ENCODE peak calls at places on chromosomes 1 and 21, in five cellular contexts. One of them, this sample, is unnamed.

GRCh38 chr1:53107570-53108322 is 34.7 kb downstream of the SLC1A7 start:
- DNase-seq in effector memory CD4-positive, alpha-beta T cell: no peak
- DNase-seq in NCI-H2081: peak
- DNase-seq in AG04450: peak
- DNase-seq in thoracic aorta: no peak
- DNase-seq in this sample: no peak

GRCh38 chr1:44787506-44787905 is 464 bp downstream of the BEST4 start:
- DNase-seq in effector memory CD4-positive, alpha-beta T cell: no peak
- DNase-seq in NCI-H2081: no peak
- DNase-seq in AG04450: no peak
- DNase-seq in thoracic aorta: no peak
- DNase-seq in this sample: no peak

GRCh38 chr21:42942244-42942643 is 16.8 kb upstream of the ERVH48-1 start:
- DNase-seq in effector memory CD4-positive, alpha-beta T cell: no peak
- DNase-seq in NCI-H2081: no peak
- DNase-seq in AG04450: no peak
- DNase-seq in thoracic aorta: no peak
- DNase-seq in this sample: no peak

GRCh38 chr1:227886993-227887696 is 60.6 kb downstream of the WNT9A start:
- DNase-seq in effector memory CD4-positive, alpha-beta T cell: no peak
- DNase-seq in NCI-H2081: no peak
- DNase-seq in AG04450: peak
- DNase-seq in thoracic aorta: no peak
- DNase-seq in this sample: peak

GRCh38 chr1:96416111-96416595 is 305.4 kb upstream of the PTBP2 start:
- DNase-seq in effector memory CD4-positive, alpha-beta T cell: no peak
- DNase-seq in NCI-H2081: no peak
- DNase-seq in AG04450: peak
- DNase-seq in thoracic aorta: peak
- DNase-seq in this sample: no peak

GRCh38 chr1:19400189-19400588 is 85.2 kb downstream of the CAPZB start:
- DNase-seq in effector memory CD4-positive, alpha-beta T cell: no peak
- DNase-seq in NCI-H2081: no peak
- DNase-seq in AG04450: no peak
- DNase-seq in thoracic aorta: peak
- DNase-seq in this sample: no peak

GRCh38 chr1:28280961-28281360 is 21.6 kb downstream of the SESN2 start:
- DNase-seq in effector memory CD4-positive, alpha-beta T cell: no peak
- DNase-seq in NCI-H2081: no peak
- DNase-seq in AG04450: no peak
- DNase-seq in thoracic aorta: no peak
- DNase-seq in this sample: no peak

GRCh38 chr1:85047144-85047471 is 1.2 kb downstream of the MCOLN3 start:
- DNase-seq in effector memory CD4-positive, alpha-beta T cell: no peak
- DNase-seq in NCI-H2081: no peak
- DNase-seq in AG04450: no peak
- DNase-seq in thoracic aorta: no peak
- DNase-seq in this sample: no peak

GRCh38 chr1:26574018-26574417 is 44.5 kb downstream of the RPS6KA1 start:
- DNase-seq in effector memory CD4-positive, alpha-beta T cell: no peak
- DNase-seq in NCI-H2081: no peak
- DNase-seq in AG04450: no peak
- DNase-seq in thoracic aorta: no peak
- DNase-seq in this sample: no peak

GRCh38 chr1:244212792-244213475 is 161.9 kb downstream of the ZBTB18 start:
- DNase-seq in effector memory CD4-positive, alpha-beta T cell: no peak
- DNase-seq in NCI-H2081: no peak
- DNase-seq in AG04450: no peak
- DNase-seq in thoracic aorta: no peak
- DNase-seq in this sample: no peak

GRCh38 chr1:221602866-221603265 is 139.0 kb downstream of the DUSP10 start:
- DNase-seq in effector memory CD4-positive, alpha-beta T cell: no peak
- DNase-seq in NCI-H2081: no peak
- DNase-seq in AG04450: no peak
- DNase-seq in thoracic aorta: no peak
- DNase-seq in this sample: no peak

GRCh38 chr21:35578831-35579470 is 481.4 kb downstream of the SETD4 start:
- DNase-seq in effector memory CD4-positive, alpha-beta T cell: no peak
- DNase-seq in NCI-H2081: no peak
- DNase-seq in AG04450: no peak
- DNase-seq in thoracic aorta: no peak
- DNase-seq in this sample: no peak

GRCh38 chr1:229037806-229038405 is 233.0 kb upstream of the RAB4A start:
- DNase-seq in effector memory CD4-positive, alpha-beta T cell: no peak
- DNase-seq in NCI-H2081: no peak
- DNase-seq in AG04450: no peak
- DNase-seq in thoracic aorta: no peak
- DNase-seq in this sample: no peak

GRCh38 chr1:20640183-20640597 is 6.9 kb downstream of the PINK1 start:
- DNase-seq in effector memory CD4-positive, alpha-beta T cell: peak
- DNase-seq in NCI-H2081: peak
- DNase-seq in AG04450: no peak
- DNase-seq in thoracic aorta: no peak
- DNase-seq in this sample: peak

GRCh38 chr21:21003701-21004100 is 5.5 kb downstream of the NCAM2 start:
- DNase-seq in effector memory CD4-positive, alpha-beta T cell: no peak
- DNase-seq in NCI-H2081: peak
- DNase-seq in AG04450: no peak
- DNase-seq in thoracic aorta: no peak
- DNase-seq in this sample: peak

GRCh38 chr1:15062479-15063099 is 91.0 kb upstream of the TMEM51 start:
- DNase-seq in effector memory CD4-positive, alpha-beta T cell: no peak
- DNase-seq in NCI-H2081: no peak
- DNase-seq in AG04450: no peak
- DNase-seq in thoracic aorta: no peak
- DNase-seq in this sample: peak

GRCh38 chr1:30816211-30817082 is 58.9 kb upstream of the LAPTM5 start:
- DNase-seq in effector memory CD4-positive, alpha-beta T cell: no peak
- DNase-seq in NCI-H2081: no peak
- DNase-seq in AG04450: peak
- DNase-seq in thoracic aorta: no peak
- DNase-seq in this sample: peak

GRCh38 chr1:198880818-198881597 is 242.2 kb downstream of the PTPRC start:
- DNase-seq in effector memory CD4-positive, alpha-beta T cell: no peak
- DNase-seq in NCI-H2081: no peak
- DNase-seq in AG04450: peak
- DNase-seq in thoracic aorta: no peak
- DNase-seq in this sample: no peak

GRCh38 chr1:86155807-86156561 is 588 bp downstream of the COL24A1 start:
- DNase-seq in effector memory CD4-positive, alpha-beta T cell: no peak
- DNase-seq in NCI-H2081: no peak
- DNase-seq in AG04450: no peak
- DNase-seq in thoracic aorta: no peak
- DNase-seq in this sample: peak

GRCh38 chr21:42638266-42638863 is 15.1 kb upstream of the PDE9A start:
- DNase-seq in effector memory CD4-positive, alpha-beta T cell: no peak
- DNase-seq in NCI-H2081: no peak
- DNase-seq in AG04450: no peak
- DNase-seq in thoracic aorta: no peak
- DNase-seq in this sample: no peak

GRCh38 chr1:16048573-16049189 is 5.1 kb downstream of the CLCNKB start:
- DNase-seq in effector memory CD4-positive, alpha-beta T cell: peak
- DNase-seq in NCI-H2081: no peak
- DNase-seq in AG04450: no peak
- DNase-seq in thoracic aorta: no peak
- DNase-seq in this sample: peak

GRCh38 chr1:20495661-20496060 is 9.7 kb upstream of the CAMK2N1 start:
- DNase-seq in effector memory CD4-positive, alpha-beta T cell: no peak
- DNase-seq in NCI-H2081: no peak
- DNase-seq in AG04450: no peak
- DNase-seq in thoracic aorta: no peak
- DNase-seq in this sample: no peak

GRCh38 chr1:208533746-208534603 is 289.8 kb upstream of the PLXNA2 start:
- DNase-seq in effector memory CD4-positive, alpha-beta T cell: no peak
- DNase-seq in NCI-H2081: no peak
- DNase-seq in AG04450: no peak
- DNase-seq in thoracic aorta: no peak
- DNase-seq in this sample: no peak

GRCh38 chr1:86775395-86775794 is 71.0 kb downstream of the SH3GLB1 start:
- DNase-seq in effector memory CD4-positive, alpha-beta T cell: no peak
- DNase-seq in NCI-H2081: no peak
- DNase-seq in AG04450: no peak
- DNase-seq in thoracic aorta: no peak
- DNase-seq in this sample: no peak

GRCh38 chr1:116918714-116919357 is 9.1 kb downstream of the PTGFRN start:
- DNase-seq in effector memory CD4-positive, alpha-beta T cell: no peak
- DNase-seq in NCI-H2081: no peak
- DNase-seq in AG04450: no peak
- DNase-seq in thoracic aorta: no peak
- DNase-seq in this sample: no peak

GRCh38 chr1:22111115-22111514 is 31.8 kb downstream of the WNT4 start:
- DNase-seq in effector memory CD4-positive, alpha-beta T cell: no peak
- DNase-seq in NCI-H2081: no peak
- DNase-seq in AG04450: no peak
- DNase-seq in thoracic aorta: no peak
- DNase-seq in this sample: no peak

GRCh38 chr21:41623945-41624344 is 116.0 kb upstream of the TMPRSS2 start:
- DNase-seq in effector memory CD4-positive, alpha-beta T cell: no peak
- DNase-seq in NCI-H2081: no peak
- DNase-seq in AG04450: no peak
- DNase-seq in thoracic aorta: no peak
- DNase-seq in this sample: no peak

GRCh38 chr1:230145505-230145899 is 78.5 kb downstream of the GALNT2 start:
- DNase-seq in effector memory CD4-positive, alpha-beta T cell: no peak
- DNase-seq in NCI-H2081: peak
- DNase-seq in AG04450: no peak
- DNase-seq in thoracic aorta: no peak
- DNase-seq in this sample: no peak

GRCh38 chr1:209648931-209649776 is 3.1 kb downstream of the LAMB3 start:
- DNase-seq in effector memory CD4-positive, alpha-beta T cell: no peak
- DNase-seq in NCI-H2081: no peak
- DNase-seq in AG04450: peak
- DNase-seq in thoracic aorta: no peak
- DNase-seq in this sample: no peak

GRCh38 chr1:87647436-87648177 is 318.9 kb downstream of the LMO4 start:
- DNase-seq in effector memory CD4-positive, alpha-beta T cell: no peak
- DNase-seq in NCI-H2081: no peak
- DNase-seq in AG04450: no peak
- DNase-seq in thoracic aorta: no peak
- DNase-seq in this sample: no peak

GRCh38 chr1:167763525-167764220 is 41.9 kb downstream of the MPZL1 start:
- DNase-seq in effector memory CD4-positive, alpha-beta T cell: no peak
- DNase-seq in NCI-H2081: peak
- DNase-seq in AG04450: no peak
- DNase-seq in thoracic aorta: no peak
- DNase-seq in this sample: no peak

GRCh38 chr1:74641876-74642275 is 31.7 kb downstream of the ERICH3 start:
- DNase-seq in effector memory CD4-positive, alpha-beta T cell: no peak
- DNase-seq in NCI-H2081: no peak
- DNase-seq in AG04450: no peak
- DNase-seq in thoracic aorta: no peak
- DNase-seq in this sample: no peak

GRCh38 chr1:198699167-198700015 is 60.6 kb downstream of the PTPRC start:
- DNase-seq in effector memory CD4-positive, alpha-beta T cell: peak
- DNase-seq in NCI-H2081: peak
- DNase-seq in AG04450: no peak
- DNase-seq in thoracic aorta: no peak
- DNase-seq in this sample: peak

GRCh38 chr21:45259206-45259795 is 28.4 kb downstream of the POFUT2 start:
- DNase-seq in effector memory CD4-positive, alpha-beta T cell: no peak
- DNase-seq in NCI-H2081: no peak
- DNase-seq in AG04450: no peak
- DNase-seq in thoracic aorta: no peak
- DNase-seq in this sample: no peak

GRCh38 chr1:40107290-40107959 is 10.4 kb upstream of the PPT1 start:
- DNase-seq in effector memory CD4-positive, alpha-beta T cell: no peak
- DNase-seq in NCI-H2081: no peak
- DNase-seq in AG04450: no peak
- DNase-seq in thoracic aorta: no peak
- DNase-seq in this sample: no peak

This sample was measured in endothelial cell.